ENCODE peak calls at places on chromosome X, in four cellular contexts. C is COR-L47, Q is fibroblast of the conjunctiva, W is left ventricle myocardium superior. Z is an unnamed sample.

GRCh38 chrX:128396601-128397000 is 344.4 kb upstream of the ACTRT1 start:
- DNase-seq in W (no peak), Q (no peak), C (no peak), Z (no peak)

GRCh38 chrX:38717871-38718270 is 83.4 kb upstream of the MID1IP1 start:
- DNase-seq in Q (no peak), W (no peak), C (no peak), Z (no peak)

GRCh38 chrX:70132244-70132643 is 1.0 kb upstream of the IGBP1 start:
- DNase-seq in C (no peak), Q (no peak), W (no peak), Z (no peak)

GRCh38 chrX:46543441-46543840 is 1.8 kb downstream of the ZNF674 start:
- DNase-seq in Q (no peak), C (no peak), W (no peak), Z (no peak)

GRCh38 chrX:108224727-108225455 is 133.3 kb downstream of the ATG4A start:
- DNase-seq in Q (no peak), C (peak), W (no peak), Z (no peak)

GRCh38 chrX:154378059-154378798 is 866 bp upstream of the EMD start:
- DNase-seq in Q (no peak), W (peak), C (peak), Z (no peak)

GRCh38 chrX:32847921-32848320 is 363.4 kb downstream of the DMD start:
- DNase-seq in Q (no peak), W (no peak), C (no peak), Z (no peak)

GRCh38 chrX:49230500-49231232 is 2.5 kb downstream of the CACNA1F start:
- DNase-seq in W (peak), C (no peak), Q (no peak), Z (peak)

GRCh38 chrX:21487832-21488231 is 113.6 kb downstream of the CNKSR2 start:
- DNase-seq in C (peak), Q (no peak), W (no peak), Z (no peak)

Z was measured in T-helper 17 cell.